ENCODE peak calls at places on chromosome 5, in ten cellular contexts. M is NCI-H748 treated with DMSO at 0.1 percent for 48 hours; L is EL; D is heart left ventricle; B is astrocyte of the spinal cord; Q is HEK293T; H is choroid plexus epithelial cell; U is activated CD4-positive, alpha-beta T cell treated with anti-CD3 and anti-CD28 coated beads for 4 hours; G is transverse colon; O is stimulated activated CD8-positive, alpha-beta memory T cell treated with anti-CD3 and anti-CD28 coated beads, Interleukin-7, amount 100 ng/mL, for 24 hours. S is an unnamed sample.

GRCh38 chr5:139342423-139342723 is 719 bp downstream of the PAIP2 start:
- DNase-seq in H (no peak), Q (no peak), L (no peak), M (no peak), B (no peak), G (no peak), O (no peak), U (peak), D (no peak), S (no peak)

GRCh38 chr5:1246711-1247431 is 21.7 kb downstream of the SLC6A18 start:
- DNase-seq in O (no peak), Q (peak), H (peak), B (no peak), U (no peak), M (peak), G (peak), L (no peak), D (no peak), S (no peak)

GRCh38 chr5:68285857-68286611 is 70.5 kb downstream of the PIK3R1 start:
- DNase-seq in L (peak), O (no peak), D (no peak), M (peak), G (no peak), H (peak), B (peak), U (no peak), Q (no peak), S (peak)

GRCh38 chr5:110031402-110032140 is 341.8 kb downstream of the MAN2A1 start:
- DNase-seq in U (no peak), B (no peak), H (no peak), O (no peak), D (no peak), Q (no peak), G (no peak), M (no peak), L (no peak), S (no peak)

GRCh38 chr5:171858303-171858702 is 72.7 kb downstream of the SMIM23 start:
- DNase-seq in D (no peak), H (no peak), G (no peak), O (no peak), L (no peak), Q (peak), M (no peak), U (no peak), B (no peak), S (no peak)

GRCh38 chr5:158285771-158286170 is 426.8 kb upstream of the CLINT1 start:
- DNase-seq in D (no peak), M (no peak), G (no peak), U (no peak), L (no peak), Q (no peak), O (no peak), H (no peak), B (no peak), S (no peak)

GRCh38 chr5:60382761-60383160 is 317.2 kb downstream of the DEPDC1B start:
- DNase-seq in H (peak), B (peak), O (no peak), L (peak), U (no peak), Q (peak), G (no peak), M (no peak), D (no peak), S (peak)

GRCh38 chr5:33556330-33557328 is 115.9 kb downstream of the TARS1 start:
- DNase-seq in G (no peak), Q (no peak), H (peak), M (no peak), U (no peak), L (no peak), O (no peak), D (no peak), B (no peak), S (no peak)

GRCh38 chr5:77232959-77233358 is 22.5 kb downstream of the PDE8B start:
- DNase-seq in L (no peak), H (peak), Q (no peak), U (no peak), G (no peak), M (no peak), D (no peak), B (peak), O (no peak), S (peak)

GRCh38 chr5:173862047-173862477 is 26.1 kb upstream of the CPEB4 start:
- DNase-seq in H (no peak), Q (no peak), U (no peak), L (no peak), B (no peak), G (no peak), D (no peak), O (no peak), M (no peak), S (no peak)

GRCh38 chr5:156020650-156021049 is 306.3 kb upstream of the SGCD start:
- DNase-seq in H (no peak), O (no peak), U (no peak), D (no peak), B (no peak), Q (no peak), G (no peak), L (no peak), M (no peak), S (no peak)

GRCh38 chr5:95984287-95984938 is 22.8 kb upstream of the ELL2 start:
- DNase-seq in G (no peak), M (no peak), H (peak), U (no peak), O (no peak), B (peak), L (peak), D (no peak), Q (no peak), S (peak)

GRCh38 chr5:59351076-59351794 is 542.3 kb downstream of the PDE4D start:
- DNase-seq in M (no peak), Q (no peak), U (no peak), D (peak), L (no peak), O (no peak), G (no peak), H (peak), B (peak), S (peak)

GRCh38 chr5:61263072-61263471 is 69.0 kb upstream of the ZSWIM6 start:
- DNase-seq in G (no peak), Q (no peak), L (no peak), B (no peak), D (no peak), H (no peak), O (no peak), U (no peak), M (no peak), S (no peak)

GRCh38 chr5:169697518-169697890 is 60.4 kb downstream of the DOCK2 start:
- DNase-seq in O (no peak), M (no peak), Q (no peak), G (no peak), D (no peak), U (no peak), B (no peak), H (no peak), L (no peak), S (no peak)

GRCh38 chr5:151745071-151745705 is 13.2 kb downstream of the ATOX1 start:
- DNase-seq in O (peak), M (no peak), G (peak), H (peak), L (peak), D (peak), U (peak), B (peak), Q (no peak), S (peak)

GRCh38 chr5:6904822-6905221 is 191.6 kb downstream of the TENT4A start:
- DNase-seq in Q (no peak), O (no peak), D (no peak), H (no peak), L (no peak), B (no peak), M (no peak), G (no peak), U (no peak), S (no peak)

GRCh38 chr5:159605585-159605984 is 275.3 kb upstream of the IL12B start:
- DNase-seq in O (no peak), M (no peak), D (peak), B (peak), L (peak), H (peak), G (no peak), U (no peak), Q (no peak), S (peak)

GRCh38 chr5:142432961-142433360 is 108.1 kb upstream of the SPRY4 start:
- DNase-seq in H (no peak), Q (no peak), O (peak), D (no peak), L (no peak), B (no peak), G (peak), M (no peak), U (peak), S (peak)

S was measured in fibroblast of lung.